ENCODE peak calls at places on chromosomes 2 and 18, in nine cellular contexts. V is spleen; L is cardiac fibroblast; K is MV-4-11; Q is NAMALWA; W is stimulated activated CD4-positive, alpha-beta T cell treated with anti-CD3 and anti-CD28 coated beads, Interleukin-1b, Interleukin-23, amount 100 ng/mL, for 24 hours; H is lower lobe of right lung; I is CD4-positive, CD25-positive, alpha-beta regulatory T cell; A is OCI-LY7. E is an unnamed sample.

GRCh38 chr2:174632847-174633620 is 35.4 kb upstream of the WIPF1 start:
- DNase-seq in V (no peak), H (no peak), K (peak), Q (peak), W (no peak), A (peak), L (no peak), I (peak), E (no peak)

GRCh38 chr2:45741451-45741850 is 90.0 kb downstream of the PRKCE start:
- DNase-seq in W (no peak), I (no peak), V (no peak), A (no peak), Q (no peak), L (no peak), K (no peak), H (no peak), E (no peak)

GRCh38 chr2:236576978-236577377 is 7.4 kb downstream of the ACKR3 start:
- DNase-seq in W (no peak), H (no peak), I (no peak), L (no peak), Q (no peak), A (no peak), V (no peak), K (no peak), E (no peak)

GRCh38 chr2:234483568-234484251 is 13.2 kb downstream of the ARL4C start:
- DNase-seq in A (peak), H (peak), V (peak), Q (peak), I (peak), W (peak), L (peak), K (peak), E (peak)

GRCh38 chr2:16105664-16106281 is 165.4 kb downstream of the MYCN start:
- DNase-seq in V (no peak), L (no peak), A (no peak), K (no peak), I (no peak), Q (no peak), W (no peak), H (no peak), E (no peak)

GRCh38 chr18:48325115-48325670 is 84.0 kb downstream of the ZBTB7C start:
- DNase-seq in W (no peak), I (no peak), V (no peak), H (no peak), L (no peak), A (no peak), Q (no peak), K (no peak), E (no peak)

GRCh38 chr2:190119257-190119656 is 56.7 kb upstream of the MSTN start:
- DNase-seq in A (no peak), K (peak), I (peak), W (no peak), V (no peak), Q (no peak), H (peak), L (no peak), E (peak)

GRCh38 chr18:66317243-66318090 is 286.4 kb downstream of the CDH19 start:
- DNase-seq in I (no peak), W (no peak), H (no peak), L (no peak), A (no peak), K (no peak), V (no peak), Q (no peak), E (no peak)

GRCh38 chr2:200408428-200409311 is 101.2 kb downstream of the KCTD18 start:
- DNase-seq in Q (no peak), A (no peak), L (peak), V (no peak), K (peak), H (peak), I (no peak), W (no peak), E (peak)

GRCh38 chr2:194104687-194105086 is 1552.3 kb upstream of the SLC39A10 start:
- DNase-seq in V (no peak), W (no peak), H (no peak), L (no peak), K (peak), Q (peak), I (no peak), A (peak), E (no peak)

GRCh38 chr2:55035716-55036115 is 14.5 kb downstream of the RTN4 start:
- DNase-seq in I (no peak), V (no peak), W (no peak), A (no peak), K (no peak), Q (no peak), H (no peak), L (no peak), E (no peak)

GRCh38 chr18:40006553-40007073 is 1948.4 kb upstream of the PIK3C3 start:
- DNase-seq in A (no peak), Q (peak), V (no peak), W (no peak), H (no peak), L (no peak), I (no peak), K (no peak), E (no peak)

GRCh38 chr18:5738561-5738960 is 156.8 kb downstream of the TMEM200C start:
- DNase-seq in Q (no peak), L (no peak), K (no peak), I (no peak), H (no peak), V (no peak), W (no peak), A (no peak), E (no peak)

GRCh38 chr2:170177950-170178781 is at the start of gene MYO3B:
- DNase-seq in I (peak), L (peak), W (no peak), V (no peak), K (no peak), H (no peak), A (no peak), Q (peak), E (no peak)

GRCh38 chr18:3710712-3711269 is 260.8 kb downstream of the TGIF1 start:
- DNase-seq in K (peak), V (peak), I (no peak), H (peak), L (no peak), A (peak), W (no peak), Q (no peak), E (peak)

GRCh38 chr2:190084704-190085103 is 22.2 kb upstream of the MSTN start:
- DNase-seq in K (no peak), I (no peak), H (no peak), L (no peak), W (no peak), V (no peak), Q (no peak), A (no peak), E (no peak)

GRCh38 chr2:20958176-20958575 is 85.7 kb downstream of the APOB start:
- DNase-seq in A (no peak), K (no peak), V (no peak), L (no peak), H (no peak), W (no peak), I (no peak), Q (no peak), E (no peak)

E was measured in dermis blood vessel endothelial cell.